ENCODE peak calls at places on chromosomes 12 and 14, in six cellular contexts. A is HepG2, Y is GM12878, K is HCT116, P is K562, S is endothelial cell of umbilical vein. U is an unnamed sample.

GRCh38 chr12:5013206-5013830 is 30.4 kb upstream of the KCNA5 start:
- DNase-seq in A (no peak), Y (no peak), K (no peak), P (no peak), S (no peak), U (no peak)

GRCh38 chr14:75264036-75264435 is 14.6 kb upstream of the FOS start:
- DNase-seq in A (no peak), Y (no peak), K (no peak), P (no peak), S (no peak), U (no peak)

GRCh38 chr12:81502912-81503695 is 256.0 kb downstream of the PPFIA2 start:
- DNase-seq in A (no peak), Y (no peak), K (no peak), P (no peak), S (no peak), U (no peak)

GRCh38 chr12:88388566-88389269 is 191.6 kb downstream of the KITLG start:
- DNase-seq in A (no peak), Y (peak), K (no peak), P (no peak), S (no peak), U (no peak)

GRCh38 chr14:29805415-29806123 is 122.1 kb downstream of the PRKD1 start:
- DNase-seq in A (no peak), Y (no peak), K (no peak), P (peak), S (peak), U (no peak)

GRCh38 chr12:126773491-126773890 is 1493.5 kb upstream of the TMEM132C start:
- DNase-seq in A (no peak), Y (no peak), K (no peak), P (no peak), S (no peak), U (no peak)

GRCh38 chr12:45343269-45344051 is 127.6 kb downstream of the ANO6 start:
- DNase-seq in A (peak), Y (no peak), K (no peak), P (peak), S (no peak), U (no peak)

GRCh38 chr12:62396750-62397149 is 69.9 kb upstream of the MON2 start:
- DNase-seq in A (no peak), Y (no peak), K (no peak), P (no peak), S (peak), U (no peak)

GRCh38 chr14:89139404-89140247 is 277.4 kb downstream of the FOXN3 start:
- DNase-seq in A (peak), Y (no peak), K (no peak), P (no peak), S (no peak), U (no peak)

GRCh38 chr14:84782902-84783301 is 747.0 kb upstream of the FLRT2 start:
- DNase-seq in A (no peak), Y (no peak), K (no peak), P (no peak), S (no peak), U (no peak)

GRCh38 chr12:122868471-122869177 is 27.3 kb downstream of the VPS37B start:
- DNase-seq in A (no peak), Y (no peak), K (no peak), P (no peak), S (no peak), U (no peak)

GRCh38 chr14:90677484-90678045 is 138.7 kb downstream of the TTC7B start:
- DNase-seq in A (no peak), Y (no peak), K (no peak), P (no peak), S (peak), U (no peak)

GRCh38 chr12:13362260-13362841 is 165.8 kb downstream of the EMP1 start:
- DNase-seq in A (peak), Y (no peak), K (peak), P (peak), S (peak), U (peak)

GRCh38 chr12:66149702-66150398 is 19.3 kb upstream of the LLPH start:
- DNase-seq in A (no peak), Y (no peak), K (no peak), P (peak), S (peak), U (no peak)

GRCh38 chr12:52344111-52344510 is 22.9 kb upstream of the KRT83 start:
- DNase-seq in A (no peak), Y (no peak), K (no peak), P (no peak), S (no peak), U (no peak)

GRCh38 chr12:57236224-57236924 is 6.9 kb downstream of the SHMT2 start:
- DNase-seq in A (no peak), Y (no peak), K (no peak), P (no peak), S (no peak), U (no peak)

GRCh38 chr12:17216156-17216555 is 610.2 kb upstream of the LMO3 start:
- DNase-seq in A (no peak), Y (no peak), K (no peak), P (no peak), S (no peak), U (no peak)

GRCh38 chr12:11746024-11746771 is 96.7 kb downstream of the ETV6 start:
- DNase-seq in A (no peak), Y (peak), K (no peak), P (peak), S (peak), U (no peak)

GRCh38 chr12:63845726-63846125 is 1.2 kb downstream of the SRGAP1 start:
- DNase-seq in A (peak), Y (no peak), K (no peak), P (no peak), S (peak), U (no peak)

DNA sequence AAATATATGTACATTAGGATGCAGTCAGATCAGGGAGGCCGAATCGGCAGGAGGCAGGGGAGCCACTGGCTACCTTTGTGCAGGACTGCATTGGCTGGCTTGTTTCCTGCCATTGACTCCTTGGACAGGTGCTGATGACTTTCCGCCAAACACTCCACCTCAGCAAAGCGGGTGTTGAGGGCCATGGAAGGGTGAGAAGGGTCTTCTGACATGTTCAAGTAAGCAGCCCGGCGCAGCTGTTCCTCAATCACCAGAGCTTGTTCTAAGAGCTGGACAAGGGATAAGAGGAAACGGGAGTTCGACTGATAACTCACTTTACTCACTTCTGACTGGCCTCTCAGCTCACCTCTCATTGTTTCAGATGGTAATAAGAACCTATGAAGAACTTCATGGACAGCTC is 4.9 kb upstream of the NOP2 start:
- DNase-seq in A (no peak), Y (no peak), K (no peak), P (no peak), S (no peak), U (no peak)
- H3K4me3 ChIP-seq in A (no peak), Y (no peak), K (no peak), P (no peak), S (no peak), U (no peak)

GRCh38 chr12:124507188-124508109 is 60.0 kb downstream of the NCOR2 start:
- DNase-seq in A (no peak), Y (no peak), K (no peak), P (no peak), S (no peak), U (no peak)
- TF ChIP-seq POLR2AphosphoS5 in A (no peak), Y (no peak), K (no peak), P (no peak), S (no peak), U (peak)

DNA sequence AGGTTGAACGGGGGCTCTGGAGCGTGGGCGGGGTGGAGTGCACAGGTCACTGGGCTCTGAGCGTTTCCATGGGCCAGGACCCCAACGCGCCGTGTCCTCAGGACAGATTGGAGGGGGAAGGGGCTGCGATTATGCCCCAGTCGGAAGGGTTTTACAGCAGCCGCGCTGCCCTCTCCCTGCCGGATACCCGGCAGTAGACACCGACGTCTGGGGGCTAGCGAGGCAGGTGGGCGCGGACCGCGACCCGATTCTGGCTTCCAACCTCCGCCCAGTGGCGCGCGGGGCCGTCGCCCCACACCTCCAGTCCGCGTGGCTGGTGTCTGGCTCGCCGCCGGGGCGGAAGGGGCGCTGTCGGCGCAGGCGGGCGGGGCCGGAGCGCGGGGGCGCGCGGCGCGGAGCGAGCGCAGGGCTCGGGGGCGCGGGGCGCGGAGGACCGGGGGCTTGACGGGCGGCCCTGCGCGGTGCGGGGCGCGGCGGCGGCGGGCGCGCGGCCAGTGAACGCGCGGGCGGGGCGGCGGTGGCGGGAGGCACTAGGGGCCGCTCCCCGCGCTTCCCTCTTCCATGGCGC is 2.4 kb upstream of the KIF26A start:
- DNase-seq in A (no peak), Y (no peak), K (no peak), P (no peak), S (no peak), U (no peak)
- TF ChIP-seq EZH2 in A (no peak), Y (no peak), K (no peak), P (no peak), S (peak), U (no peak)

DNA sequence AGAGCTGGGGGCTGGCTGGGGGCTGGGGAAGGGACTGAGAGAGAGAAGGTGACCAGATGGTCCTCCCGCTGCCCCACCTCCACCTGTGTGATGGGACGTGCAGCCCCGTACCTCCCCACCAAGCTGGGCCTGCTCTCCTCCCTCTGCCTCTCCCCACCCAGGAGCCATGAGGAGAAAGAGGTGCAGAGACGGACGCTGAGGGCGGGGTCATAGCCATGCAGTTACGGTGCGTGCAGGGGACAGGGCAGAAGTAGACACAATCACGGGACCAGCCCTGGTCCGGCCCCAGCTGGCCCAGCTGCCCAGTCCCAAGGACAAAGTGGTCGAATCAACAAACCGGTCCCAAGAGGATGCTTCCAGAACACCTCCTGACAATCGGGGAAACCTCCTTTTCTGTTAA is 33.2 kb downstream of the RFLNA start:
- DNase-seq in A (no peak), Y (no peak), K (no peak), P (no peak), S (no peak), U (no peak)
- H3K4me3 ChIP-seq in A (no peak), Y (no peak), K (no peak), P (no peak), S (no peak), U (no peak)